ENCODE peak calls at places on chromosome 20, in eight cellular contexts. O is effector memory CD4-positive, alpha-beta T cell; Y is nephron progenitor cell; Q is AG09309; K is T-helper 1 cell; F is CD8-positive, alpha-beta memory T cell; W is stimulated activated CD8-positive, alpha-beta memory T cell treated with anti-CD3 and anti-CD28 coated beads, Interleukin-12 subunit alpha, Interleukin-12 subunit beta, amount 100 ng/mL, for 4 hours; A is naive thymus-derived CD8-positive, alpha-beta T cell. Z is an unnamed sample.

GRCh38 chr20:5596401-5597193 is 153.6 kb upstream of the SHLD1 start:
- DNase-seq in F (no peak), Y (no peak), A (no peak), Q (no peak), W (no peak), O (no peak), K (no peak), Z (no peak)

GRCh38 chr20:19937651-19938420 is 79.3 kb upstream of the NAA20 start:
- DNase-seq in W (no peak), A (no peak), K (no peak), F (peak), Y (no peak), Q (no peak), O (no peak), Z (no peak)

GRCh38 chr20:57682184-57683038 is 27.4 kb downstream of the PMEPA1 start:
- DNase-seq in Y (no peak), K (no peak), O (no peak), W (no peak), Q (no peak), A (no peak), F (no peak), Z (no peak)

GRCh38 chr20:43839793-43840199 is 74.9 kb upstream of the TOX2 start:
- DNase-seq in A (no peak), Y (no peak), Q (no peak), K (no peak), F (no peak), W (no peak), O (no peak), Z (no peak)

GRCh38 chr20:32138921-32139320 is 29.4 kb downstream of the TM9SF4 start:
- DNase-seq in Q (no peak), F (no peak), O (no peak), K (no peak), W (no peak), Y (no peak), A (no peak), Z (no peak)

GRCh38 chr20:25544760-25545159 is 40.6 kb downstream of the NINL start:
- DNase-seq in K (no peak), Q (no peak), W (no peak), F (no peak), Y (no peak), A (no peak), O (no peak), Z (no peak)

GRCh38 chr20:47133809-47134456 is 222.6 kb downstream of the ZMYND8 start:
- DNase-seq in W (no peak), K (no peak), Q (no peak), F (no peak), A (no peak), O (no peak), Y (no peak), Z (peak)

GRCh38 chr20:58344741-58345140 is 35.2 kb downstream of the RAB22A start:
- DNase-seq in F (no peak), Y (no peak), A (no peak), K (no peak), O (no peak), W (no peak), Q (no peak), Z (no peak)

GRCh38 chr20:10216146-10216741 is 2.4 kb upstream of the SNAP25 start:
- DNase-seq in Q (no peak), F (no peak), Y (no peak), K (no peak), W (no peak), A (no peak), O (no peak), Z (no peak)

GRCh38 chr20:29689411-29690225 is 1567.8 kb upstream of the DEFB115 start:
- DNase-seq in A (no peak), Q (no peak), K (no peak), Y (no peak), O (no peak), W (no peak), F (no peak), Z (no peak)

GRCh38 chr20:37627060-37627766 is 66.6 kb upstream of the CTNNBL1 start:
- DNase-seq in K (no peak), W (no peak), F (no peak), O (no peak), Y (peak), Q (no peak), A (no peak), Z (peak)

GRCh38 chr20:38724603-38725457 is 544 bp downstream of the SLC32A1 start:
- DNase-seq in W (no peak), F (no peak), Y (peak), O (no peak), K (no peak), Q (no peak), A (no peak), Z (no peak)

GRCh38 chr20:39214778-39215177 is 252.6 kb downstream of the DHX35 start:
- DNase-seq in O (no peak), W (no peak), Q (no peak), F (no peak), K (no peak), A (no peak), Y (no peak), Z (no peak)